ENCODE peak calls at places on chromosomes 5 and 9, in eight cellular contexts. A, B, J, C, W, P, L and F are unnamed samples.

GRCh38 chr5:168219515-168220410 is 71.7 kb upstream of the WWC1 start:
- DNase-seq in W (peak; percentile 92), C (peak; percentile 61), L (no peak), P (no peak), B (peak; percentile 56), A (no peak), J (peak; percentile 82), F (no peak)

GRCh38 chr5:118692811-118693342 is 295.5 kb downstream of the DTWD2 start:
- DNase-seq in L (no peak), J (peak; percentile 98), P (no peak), W (peak; percentile 80), C (no peak), B (no peak), A (no peak), F (no peak)

GRCh38 chr5:149731617-149732400 is 1.7 kb downstream of the PPARGC1B start:
- DNase-seq in J (peak; percentile 82), P (no peak), B (no peak), A (peak; percentile 91), C (peak; percentile 81), L (peak; percentile 72), W (peak; percentile 79), F (peak; percentile 51)

GRCh38 chr5:170597876-170598275 is 94.1 kb downstream of the KCNIP1 start:
- DNase-seq in L (no peak), P (no peak), A (no peak), J (peak; percentile 69), C (peak; percentile 26), B (no peak), W (peak; percentile 59), F (no peak)

GRCh38 chr5:1292139-1292538 is 2.7 kb downstream of the TERT start:
- DNase-seq in J (peak; percentile 13), P (no peak), C (no peak), W (no peak), L (no peak), B (no peak), A (no peak), F (no peak)

GRCh38 chr9:119020284-119020683 is 349.0 kb downstream of the BRINP1 start:
- DNase-seq in P (no peak), L (no peak), W (no peak), J (no peak), A (peak; percentile 45), B (no peak), C (peak; percentile 80), F (no peak)

GRCh38 chr9:35051069-35051967 is 21.1 kb downstream of the VCP start:
- DNase-seq in P (no peak), A (peak; percentile 42), C (peak; percentile 32), B (no peak), L (peak; percentile 57), J (peak; percentile 42), W (peak; percentile 96), F (peak; percentile 33)

GRCh38 chr5:125609011-125609410 is 814.2 kb upstream of the GRAMD2B start:
- DNase-seq in W (no peak), L (no peak), C (no peak), A (no peak), J (no peak), P (no peak), B (no peak), F (no peak)

GRCh38 chr5:96292582-96293247 is 140.3 kb downstream of the PCSK1 start:
- DNase-seq in L (no peak), B (no peak), A (peak; percentile 60), C (no peak), W (no peak), P (no peak), J (no peak), F (no peak)

GRCh38 chr9:86485359-86485758 is 131.1 kb upstream of the TUT7 start:
- DNase-seq in A (no peak), L (no peak), B (no peak), W (no peak), J (no peak), C (no peak), P (no peak), F (no peak)

GRCh38 chr5:180056153-180056552 is 15.4 kb downstream of the RNF130 start:
- DNase-seq in P (no peak), A (no peak), B (no peak), J (peak; percentile 24), L (no peak), C (no peak), W (no peak), F (no peak)

GRCh38 chr5:76946090-76946489 is 6.8 kb upstream of the CRHBP start:
- DNase-seq in P (no peak), L (no peak), J (no peak), B (no peak), A (no peak), C (no peak), W (no peak), F (no peak)

GRCh38 chr9:134226221-134226930 is 62.0 kb upstream of the RNU6ATAC start:
- DNase-seq in C (no peak), P (no peak), A (peak; percentile 43), W (no peak), L (no peak), J (no peak), B (no peak), F (no peak)

GRCh38 chr5:1163366-1163765 is 38.0 kb upstream of the SLC6A19 start:
- DNase-seq in W (no peak), P (no peak), C (no peak), B (no peak), L (no peak), A (no peak), J (no peak), F (no peak)

GRCh38 chr9:2241461-2241874 is 226.3 kb downstream of the SMARCA2 start:
- DNase-seq in L (no peak), J (no peak), P (peak; percentile 82), B (peak; percentile 73), W (peak; percentile 82), A (peak; percentile 59), C (peak; percentile 97), F (no peak)

GRCh38 chr5:73770601-73771025 is 144.6 kb downstream of the ARHGEF28 start:
- DNase-seq in L (no peak), C (no peak), B (no peak), A (no peak), P (no peak), J (peak; percentile 26), W (no peak), F (no peak)

GRCh38 chr9:109371374-109371773 is 50.5 kb upstream of the EPB41L4B start:
- DNase-seq in A (no peak), C (no peak), J (no peak), B (no peak), P (no peak), L (no peak), W (no peak), F (no peak)

GRCh38 chr9:27206041-27206440 is 90.9 kb downstream of the EQTN start:
- DNase-seq in C (no peak), B (no peak), L (no peak), W (no peak), J (no peak), A (no peak), P (no peak), F (no peak)

GRCh38 chr5:131245312-131245711 is 18.5 kb upstream of the CDC42SE2 start:
- DNase-seq in A (no peak), L (no peak), W (no peak), P (no peak), J (no peak), B (no peak), C (no peak), F (no peak)

GRCh38 chr5:35263266-35263665 is 33.0 kb upstream of the PRLR start:
- DNase-seq in A (no peak), J (no peak), P (no peak), C (no peak), B (no peak), W (no peak), L (no peak), F (no peak)

GRCh38 chr5:73405691-73406090 is 42.9 kb downstream of the FOXD1 start:
- DNase-seq in L (no peak), J (no peak), B (no peak), C (peak; percentile 71), A (no peak), W (no peak), P (no peak), F (no peak)

GRCh38 chr5:157865844-157866243 is 6.9 kb upstream of the CLINT1 start:
- DNase-seq in A (no peak), L (no peak), B (no peak), W (no peak), J (peak; percentile 6), C (peak; percentile 14), P (no peak), F (no peak)